ENCODE peak calls at places on chromosomes 7 and 10, in four cellular contexts. One of them, this sample, is unnamed.

GRCh38 chr7:15972767-15973362 is 286.4 kb upstream of the MEOX2 start:
- DNase-seq in K562: peak; percentile 0
- DNase-seq in HL-60: no peak
- DNase-seq in GM12878: no peak
- DNase-seq in this sample: no peak

GRCh38 chr7:20440472-20441105 is 109.9 kb downstream of the ITGB8 start:
- DNase-seq in HL-60: no peak
- DNase-seq in K562: peak; percentile 71
- DNase-seq in GM12878: no peak
- DNase-seq in this sample: no peak

GRCh38 chr10:77919713-77920108 is 6.8 kb downstream of the DLG5 start:
- DNase-seq in K562: peak; percentile 71
- DNase-seq in HL-60: no peak
- DNase-seq in GM12878: no peak
- DNase-seq in this sample: no peak

GRCh38 chr10:126270116-126270515 is 118.2 kb downstream of the ADAM12 start:
- DNase-seq in HL-60: no peak
- DNase-seq in GM12878: no peak
- DNase-seq in K562: no peak
- DNase-seq in this sample: no peak

GRCh38 chr10:89426230-89426868 is 12.0 kb downstream of the IFIT5 start:
- DNase-seq in HL-60: no peak
- DNase-seq in K562: peak; percentile 46
- DNase-seq in GM12878: no peak
- DNase-seq in this sample: no peak

GRCh38 chr10:98242823-98243222 is 25.2 kb downstream of the LOXL4 start:
- DNase-seq in K562: no peak
- DNase-seq in GM12878: no peak
- DNase-seq in HL-60: no peak
- DNase-seq in this sample: no peak

GRCh38 chr10:58028597-58029366 is 238.9 kb downstream of the IPMK start:
- DNase-seq in HL-60: no peak
- DNase-seq in K562: no peak
- DNase-seq in GM12878: no peak
- DNase-seq in this sample: no peak

GRCh38 chr7:45084336-45084735 is 4.4 kb downstream of the NACAD start:
- DNase-seq in K562: no peak
- DNase-seq in HL-60: no peak
- DNase-seq in GM12878: no peak
- DNase-seq in this sample: no peak

GRCh38 chr10:132860527-132860926 is 74.6 kb upstream of the NKX6-2 start:
- DNase-seq in K562: no peak
- DNase-seq in HL-60: no peak
- DNase-seq in GM12878: no peak
- DNase-seq in this sample: no peak

GRCh38 chr7:131431289-131431688 is 103.6 kb downstream of the MKLN1 start:
- DNase-seq in GM12878: no peak
- DNase-seq in K562: no peak
- DNase-seq in HL-60: no peak
- DNase-seq in this sample: no peak

GRCh38 chr10:95247881-95248583 is 42.8 kb downstream of the PDLIM1 start:
- DNase-seq in GM12878: no peak
- DNase-seq in K562: no peak
- DNase-seq in HL-60: no peak
- DNase-seq in this sample: no peak

GRCh38 chr7:157791261-157791660 is 454.5 kb downstream of the DNAJB6 start:
- DNase-seq in HL-60: no peak
- DNase-seq in GM12878: no peak
- DNase-seq in K562: no peak
- DNase-seq in this sample: no peak

GRCh38 chr7:135707570-135707966 is 20.4 kb downstream of the SLC13A4 start:
- DNase-seq in GM12878: no peak
- DNase-seq in HL-60: no peak
- DNase-seq in K562: no peak
- DNase-seq in this sample: no peak

GRCh38 chr10:21165489-21165888 is 268.4 kb upstream of the NEBL start:
- DNase-seq in K562: no peak
- DNase-seq in GM12878: no peak
- DNase-seq in HL-60: no peak
- DNase-seq in this sample: no peak

GRCh38 chr10:88952647-88953111 is at the start of gene ACTA2:
- DNase-seq in HL-60: no peak
- DNase-seq in GM12878: no peak
- DNase-seq in K562: no peak
- DNase-seq in this sample: no peak

GRCh38 chr7:5423272-5423843 is at the start of gene TNRC18:
- DNase-seq in GM12878: no peak
- DNase-seq in K562: no peak
- DNase-seq in HL-60: no peak
- DNase-seq in this sample: no peak

GRCh38 chr10:34956756-34957155 is 133.4 kb downstream of the CUL2 start:
- DNase-seq in K562: no peak
- DNase-seq in GM12878: no peak
- DNase-seq in HL-60: no peak
- DNase-seq in this sample: no peak

GRCh38 chr7:133676805-133677370 is 424.0 kb downstream of the EXOC4 start:
- DNase-seq in HL-60: no peak
- DNase-seq in GM12878: no peak
- DNase-seq in K562: no peak
- DNase-seq in this sample: no peak

GRCh38 chr7:29078286-29078685 is 68.1 kb downstream of the CPVL start:
- DNase-seq in GM12878: no peak
- DNase-seq in HL-60: no peak
- DNase-seq in K562: no peak
- DNase-seq in this sample: no peak

GRCh38 chr10:127922675-127923366 is 15.9 kb downstream of the PTPRE start:
- DNase-seq in GM12878: no peak
- DNase-seq in K562: no peak
- DNase-seq in HL-60: no peak
- DNase-seq in this sample: no peak

GRCh38 chr7:101240226-101241014 is 2.8 kb upstream of the CLDN15 start:
- DNase-seq in GM12878: no peak
- DNase-seq in HL-60: no peak
- DNase-seq in K562: peak; percentile 90
- DNase-seq in this sample: no peak

GRCh38 chr10:68330852-68331454 is 911 bp upstream of the HNRNPH3 start:
- DNase-seq in GM12878: no peak
- DNase-seq in HL-60: no peak
- DNase-seq in K562: peak; percentile 54
- DNase-seq in this sample: no peak

GRCh38 chr10:116888380-116889055 is 39.2 kb downstream of the ENO4 start:
- DNase-seq in HL-60: no peak
- DNase-seq in GM12878: no peak
- DNase-seq in K562: no peak
- DNase-seq in this sample: no peak

GRCh38 chr7:45917064-45917463 is 4.0 kb downstream of the IGFBP3 start:
- DNase-seq in GM12878: no peak
- DNase-seq in HL-60: no peak
- DNase-seq in K562: no peak
- DNase-seq in this sample: no peak

GRCh38 chr10:100621360-100622205 is 85.8 kb downstream of the HIF1AN start:
- DNase-seq in HL-60: no peak
- DNase-seq in K562: no peak
- DNase-seq in GM12878: no peak
- DNase-seq in this sample: no peak

GRCh38 chr7:50781371-50781770 is 1.3 kb downstream of the GRB10 start:
- DNase-seq in GM12878: no peak
- DNase-seq in K562: no peak
- DNase-seq in HL-60: no peak
- DNase-seq in this sample: no peak

GRCh38 chr10:1628757-1629156 is 108.6 kb downstream of the ADARB2 start:
- DNase-seq in HL-60: no peak
- DNase-seq in GM12878: no peak
- DNase-seq in K562: no peak
- DNase-seq in this sample: no peak

GRCh38 chr10:87578799-87579401 is 74.2 kb downstream of the MINPP1 start:
- DNase-seq in GM12878: no peak
- DNase-seq in K562: no peak
- DNase-seq in HL-60: no peak
- DNase-seq in this sample: no peak

GRCh38 chr10:29692121-29692539 is 57.4 kb upstream of the SVIL start:
- DNase-seq in HL-60: no peak
- DNase-seq in GM12878: no peak
- DNase-seq in K562: no peak
- DNase-seq in this sample: no peak

GRCh38 chr10:11425672-11426071 is 185.8 kb downstream of the USP6NL start:
- DNase-seq in GM12878: no peak
- DNase-seq in HL-60: no peak
- DNase-seq in K562: no peak
- DNase-seq in this sample: no peak

GRCh38 chr7:12297709-12298108 is 86.6 kb downstream of the TMEM106B start:
- DNase-seq in HL-60: no peak
- DNase-seq in K562: no peak
- DNase-seq in GM12878: no peak
- DNase-seq in this sample: no peak

GRCh38 chr7:83732305-83732704 is 83.4 kb upstream of the SEMA3E start:
- DNase-seq in GM12878: no peak
- DNase-seq in K562: no peak
- DNase-seq in HL-60: no peak
- DNase-seq in this sample: no peak

GRCh38 chr10:34835908-34836558 is 20.9 kb upstream of the PARD3 start:
- DNase-seq in HL-60: no peak
- DNase-seq in K562: no peak
- DNase-seq in GM12878: peak; percentile 59
- DNase-seq in this sample: no peak

GRCh38 chr7:85875398-85875797 is 688.5 kb upstream of the SEMA3D start:
- DNase-seq in K562: no peak
- DNase-seq in HL-60: no peak
- DNase-seq in GM12878: no peak
- DNase-seq in this sample: no peak

GRCh38 chr7:2757904-2758672 is 70.1 kb downstream of the AMZ1 start:
- DNase-seq in HL-60: peak; percentile 80
- DNase-seq in GM12878: peak; percentile 78
- DNase-seq in K562: peak; percentile 94
- DNase-seq in this sample: no peak

DNA sequence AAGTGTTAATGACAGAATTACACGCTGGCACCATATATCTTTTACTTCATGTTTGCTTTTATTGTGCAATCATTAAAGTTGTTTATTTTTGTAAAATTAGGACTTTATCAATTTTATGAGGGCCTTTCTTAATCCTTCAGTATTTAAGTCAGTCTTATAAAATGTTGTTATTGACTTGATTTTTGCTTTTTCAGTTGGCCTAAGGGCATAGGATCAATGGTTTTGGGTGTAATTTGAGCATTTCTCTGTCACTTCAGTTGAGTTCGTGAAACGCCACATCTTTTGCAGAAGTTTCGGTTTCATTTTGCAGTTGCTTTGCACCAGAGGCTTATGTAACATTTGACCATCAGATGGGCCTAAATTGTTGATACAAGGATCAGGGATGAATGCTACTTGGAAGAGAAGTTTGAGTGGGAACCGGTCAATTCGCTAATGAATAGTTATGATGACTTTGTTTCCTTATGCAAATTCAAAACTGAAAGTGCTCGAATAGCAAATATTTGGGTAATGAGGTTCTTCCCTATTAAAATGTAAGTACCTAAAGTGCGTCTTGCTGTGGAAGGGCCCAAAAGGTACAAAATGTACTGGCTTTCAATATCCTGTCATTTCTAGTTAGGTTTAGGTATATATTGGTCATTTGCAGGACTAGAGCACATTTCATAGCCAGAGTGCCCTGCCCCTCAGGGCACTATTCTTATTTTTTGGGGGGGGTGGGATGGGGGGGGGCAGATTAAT is 340.9 kb downstream of the LRMDA start:
- DNase-seq in K562: no peak
- DNase-seq in GM12878: no peak
- DNase-seq in HL-60: peak; percentile 33
- DNase-seq in this sample: no peak
- TF ChIP-seq SPI1 in K562: no peak
- TF ChIP-seq SPI1 in GM12878: no peak
- TF ChIP-seq SPI1 in HL-60: no peak
- TF ChIP-seq SPI1 in this sample: no peak

DNA sequence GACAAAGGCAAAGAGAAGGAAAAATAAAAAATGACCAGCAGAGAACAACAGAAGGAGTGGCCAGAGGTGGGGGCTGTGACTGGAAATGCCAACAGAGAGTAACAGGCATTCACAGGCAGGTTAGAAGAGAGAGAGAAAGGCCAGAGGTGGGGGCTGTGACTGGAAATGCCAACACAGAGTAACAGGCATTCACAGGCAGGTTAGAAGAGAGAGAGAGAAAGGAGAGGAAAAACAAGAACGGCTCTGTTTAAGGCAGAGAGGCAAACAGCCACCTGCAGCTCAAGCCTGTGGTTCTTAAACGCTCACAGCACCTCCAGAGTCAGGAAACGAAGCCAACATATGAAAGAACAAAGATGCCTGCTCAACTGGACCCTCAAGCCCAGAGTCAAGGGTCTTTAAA is 39.5 kb upstream of the DGKI start:
- DNase-seq in K562: no peak
- DNase-seq in HL-60: no peak
- DNase-seq in GM12878: no peak
- DNase-seq in this sample: no peak
- TF ChIP-seq SPI1 in K562: no peak
- TF ChIP-seq SPI1 in HL-60: no peak
- TF ChIP-seq SPI1 in GM12878: no peak
- TF ChIP-seq SPI1 in this sample: no peak

GRCh38 chr7:80088705-80089104 is 45.9 kb upstream of the GNAI1 start:
- DNase-seq in GM12878: no peak
- DNase-seq in K562: no peak
- DNase-seq in HL-60: no peak
- DNase-seq in this sample: no peak

GRCh38 chr7:80095545-80095944 is 39.1 kb upstream of the GNAI1 start:
- DNase-seq in K562: no peak
- DNase-seq in HL-60: no peak
- DNase-seq in GM12878: no peak
- DNase-seq in this sample: no peak

GRCh38 chr7:80097756-80098155 is 36.9 kb upstream of the GNAI1 start:
- DNase-seq in GM12878: no peak
- DNase-seq in HL-60: no peak
- DNase-seq in K562: no peak
- DNase-seq in this sample: no peak

GRCh38 chr7:80089341-80089740 is 45.3 kb upstream of the GNAI1 start:
- DNase-seq in HL-60: no peak
- DNase-seq in K562: no peak
- DNase-seq in GM12878: no peak
- DNase-seq in this sample: no peak

GRCh38 chr7:80093349-80093748 is 41.3 kb upstream of the GNAI1 start:
- DNase-seq in HL-60: no peak
- DNase-seq in GM12878: no peak
- DNase-seq in K562: no peak
- DNase-seq in this sample: no peak
- TF ChIP-seq SPI1 in HL-60: no peak
- TF ChIP-seq SPI1 in GM12878: no peak
- TF ChIP-seq SPI1 in K562: no peak
- TF ChIP-seq SPI1 in this sample: no peak

DNA sequence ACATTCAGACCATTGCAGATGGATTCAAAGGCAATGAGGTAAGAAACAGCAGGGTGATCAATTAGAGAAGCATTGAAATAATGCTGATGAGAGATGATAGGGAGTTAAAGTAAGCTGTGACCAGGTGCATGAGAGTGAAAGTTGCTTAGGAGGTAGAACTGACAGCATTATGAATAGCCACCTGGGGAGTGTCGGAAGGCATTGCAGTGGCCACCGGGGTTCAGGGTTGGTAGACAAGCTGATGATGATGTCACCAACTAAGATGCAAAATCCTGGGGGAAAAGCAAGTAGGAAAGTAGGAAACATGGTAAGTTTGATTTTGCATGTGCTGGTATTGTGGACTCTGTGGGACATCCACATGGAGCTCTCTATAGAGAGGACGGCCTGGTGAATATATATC is 211.9 kb upstream of the ETV1 start:
- DNase-seq in GM12878: no peak
- DNase-seq in K562: no peak
- DNase-seq in HL-60: no peak
- DNase-seq in this sample: no peak
- TF ChIP-seq SPI1 in GM12878: no peak
- TF ChIP-seq SPI1 in K562: no peak
- TF ChIP-seq SPI1 in HL-60: no peak
- TF ChIP-seq SPI1 in this sample: no peak

This sample was measured in GM12891.